ENCODE peak calls at places on chromosomes 3 and 15, in eight cellular contexts. R, J, P, L, G, H, K and C are unnamed samples.

GRCh38 chr3:168620854-168621253 is 525.1 kb upstream of the GOLIM4 start:
- DNase-seq in H (no peak), P (peak), R (peak), K (peak), J (no peak), G (no peak), L (no peak), C (no peak)

GRCh38 chr3:181278468-181279238 is 289.1 kb upstream of the DNAJC19 start:
- DNase-seq in R (peak), G (no peak), P (no peak), L (no peak), H (no peak), J (no peak), K (no peak), C (no peak)

GRCh38 chr3:193114431-193115340 is 126.3 kb upstream of the PLAAT1 start:
- DNase-seq in K (peak), H (no peak), G (no peak), R (no peak), L (no peak), J (no peak), P (no peak), C (no peak)

GRCh38 chr3:2908693-2909351 is 201.4 kb downstream of the IL5RA start:
- DNase-seq in L (no peak), J (no peak), G (no peak), R (no peak), P (no peak), H (no peak), K (no peak), C (no peak)

GRCh38 chr3:186932281-186933181 is 2.2 kb downstream of the ST6GAL1 start:
- DNase-seq in H (no peak), G (no peak), K (no peak), P (no peak), R (no peak), L (no peak), J (no peak), C (no peak)

GRCh38 chr15:77336006-77336405 is 83.9 kb downstream of the PEAK1 start:
- DNase-seq in L (no peak), G (no peak), K (no peak), H (no peak), J (no peak), P (no peak), R (no peak), C (no peak)

GRCh38 chr15:34942363-34942762 is 27.2 kb downstream of the AQR start:
- DNase-seq in G (no peak), P (peak), K (no peak), L (no peak), R (no peak), J (no peak), H (no peak), C (peak)

GRCh38 chr3:30310251-30310954 is 296.0 kb upstream of the TGFBR2 start:
- DNase-seq in P (no peak), L (no peak), K (no peak), G (no peak), R (no peak), H (no peak), J (no peak), C (peak)

GRCh38 chr15:58247803-58248503 is 109.8 kb downstream of the AQP9 start:
- DNase-seq in G (no peak), H (peak), J (peak), K (no peak), L (no peak), R (no peak), P (no peak), C (peak)

GRCh38 chr3:115779011-115779410 is 155.7 kb downstream of the GAP43 start:
- DNase-seq in P (no peak), H (no peak), L (no peak), R (no peak), K (no peak), J (no peak), G (no peak), C (no peak)

GRCh38 chr3:1600206-1600605 is 498.5 kb upstream of the CNTN4 start:
- DNase-seq in P (no peak), G (no peak), K (no peak), R (no peak), L (no peak), J (no peak), H (no peak), C (no peak)

GRCh38 chr3:151407928-151408327 is 23.4 kb upstream of the P2RY12 start:
- DNase-seq in K (no peak), J (no peak), R (no peak), L (no peak), H (no peak), G (no peak), P (no peak), C (no peak)

GRCh38 chr3:178585439-178585838 is 49.2 kb downstream of the KCNMB2 start:
- DNase-seq in K (no peak), P (no peak), G (no peak), L (no peak), R (no peak), J (no peak), H (no peak), C (no peak)

GRCh38 chr3:13039286-13039896 is 33.8 kb downstream of the IQSEC1 start:
- DNase-seq in H (no peak), L (no peak), J (no peak), K (no peak), G (no peak), P (no peak), R (no peak), C (no peak)

GRCh38 chr15:88580532-88580931 is 34.1 kb upstream of the DET1 start:
- DNase-seq in L (no peak), G (no peak), J (no peak), K (no peak), H (no peak), R (no peak), P (no peak), C (no peak)

GRCh38 chr3:185164428-185165217 is 11.8 kb upstream of the C3orf70 start:
- DNase-seq in L (no peak), R (no peak), G (no peak), J (no peak), H (no peak), P (no peak), K (no peak), C (no peak)

GRCh38 chr3:190229632-190230424 is 92.4 kb downstream of the CLDN1 start:
- DNase-seq in P (peak), L (no peak), J (no peak), H (no peak), K (peak), R (no peak), G (no peak), C (peak)

GRCh38 chr3:8987673-8988655 is 24.7 kb upstream of the RAD18 start:
- DNase-seq in P (peak), R (peak), J (peak), K (peak), L (no peak), H (peak), G (no peak), C (peak)

GRCh38 chr3:194870394-194871110 is 184.9 kb downstream of the FAM43A start:
- DNase-seq in K (peak), J (peak), G (no peak), L (no peak), R (peak), H (no peak), P (no peak), C (peak)

GRCh38 chr3:129016725-129017530 is 15.8 kb downstream of the EFCC1 start:
- DNase-seq in K (no peak), H (peak), P (no peak), G (no peak), L (no peak), R (no peak), J (peak), C (peak)

GRCh38 chr3:122233109-122233952 is 49.9 kb downstream of the CASR start:
- DNase-seq in K (no peak), R (no peak), H (peak), P (no peak), L (no peak), J (no peak), G (no peak), C (no peak)

GRCh38 chr15:26066896-26067295 is 203.8 kb upstream of the ATP10A start:
- DNase-seq in H (no peak), P (no peak), K (no peak), J (no peak), L (no peak), G (no peak), R (no peak), C (no peak)

GRCh38 chr15:67082007-67082536 is 16.7 kb downstream of the SMAD3 start:
- DNase-seq in R (no peak), K (peak), J (no peak), P (no peak), L (no peak), H (peak), G (no peak), C (no peak)

GRCh38 chr3:143652118-143652517 is 196.2 kb downstream of the SLC9A9 start:
- DNase-seq in P (no peak), R (no peak), K (no peak), L (no peak), G (no peak), H (no peak), J (no peak), C (no peak)

GRCh38 chr3:190862209-190863118 is at the start of gene GMNC:
- DNase-seq in P (no peak), G (peak), L (no peak), R (peak), J (peak), H (peak), K (peak), C (peak)

GRCh38 chr3:19025441-19025840 is 122.9 kb upstream of the KCNH8 start:
- DNase-seq in K (peak), R (no peak), P (no peak), H (no peak), G (no peak), L (no peak), J (no peak), C (no peak)

DNA sequence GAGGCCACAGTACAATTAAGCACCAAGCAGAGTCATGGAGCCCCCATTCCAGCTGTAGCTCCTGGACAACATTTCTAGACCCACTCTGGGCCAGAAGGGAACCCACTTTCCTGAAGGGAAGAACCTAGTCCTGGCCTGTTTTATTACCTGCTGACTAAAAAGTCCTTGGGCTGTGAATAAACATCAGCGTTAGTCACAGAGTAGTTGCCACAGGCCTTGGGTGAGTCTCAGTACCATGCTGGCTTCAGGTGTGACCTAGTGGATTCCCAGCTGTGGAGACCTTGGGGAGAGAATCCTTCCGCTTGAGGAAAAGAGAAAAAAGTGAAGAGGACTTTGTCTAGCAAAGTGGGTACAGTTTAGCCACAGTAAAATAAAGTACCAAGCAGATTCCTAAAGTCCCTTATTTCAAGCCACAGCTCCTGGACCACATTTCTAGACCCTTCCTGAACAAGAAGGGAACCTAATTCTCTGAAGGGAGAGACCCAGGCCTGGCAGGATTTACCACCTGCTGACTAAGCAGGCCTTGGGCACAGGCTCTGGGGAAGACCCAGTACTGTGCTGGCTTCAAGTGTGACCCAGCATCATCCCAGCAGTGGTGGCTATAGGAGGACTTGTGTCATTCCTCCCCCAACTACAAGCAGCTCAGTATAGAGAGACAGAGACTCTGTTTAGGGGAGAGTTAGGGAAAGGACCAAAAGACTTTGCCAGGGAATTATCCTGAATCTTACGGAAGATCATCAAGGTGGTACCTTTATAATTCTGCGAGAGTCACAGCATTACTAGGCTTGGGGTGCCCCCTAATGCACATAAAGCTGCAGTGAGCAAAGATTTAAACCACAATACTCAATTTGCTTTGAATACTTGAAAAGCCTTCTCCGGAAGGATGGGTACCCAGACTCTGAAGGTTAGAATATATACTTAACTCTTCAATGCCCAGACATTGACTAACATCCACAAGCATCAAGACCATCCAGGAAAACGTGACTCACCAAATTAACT is 118.2 kb upstream of the KCNH8 start:
- DNase-seq in H (no peak), G (no peak), J (no peak), R (no peak), L (no peak), P (no peak), K (peak), C (no peak)
- TF ChIP-seq CTCF in H (peak), G (no peak), J (no peak), R (no peak), L (no peak), P (no peak), K (peak), C (no peak)

DNA sequence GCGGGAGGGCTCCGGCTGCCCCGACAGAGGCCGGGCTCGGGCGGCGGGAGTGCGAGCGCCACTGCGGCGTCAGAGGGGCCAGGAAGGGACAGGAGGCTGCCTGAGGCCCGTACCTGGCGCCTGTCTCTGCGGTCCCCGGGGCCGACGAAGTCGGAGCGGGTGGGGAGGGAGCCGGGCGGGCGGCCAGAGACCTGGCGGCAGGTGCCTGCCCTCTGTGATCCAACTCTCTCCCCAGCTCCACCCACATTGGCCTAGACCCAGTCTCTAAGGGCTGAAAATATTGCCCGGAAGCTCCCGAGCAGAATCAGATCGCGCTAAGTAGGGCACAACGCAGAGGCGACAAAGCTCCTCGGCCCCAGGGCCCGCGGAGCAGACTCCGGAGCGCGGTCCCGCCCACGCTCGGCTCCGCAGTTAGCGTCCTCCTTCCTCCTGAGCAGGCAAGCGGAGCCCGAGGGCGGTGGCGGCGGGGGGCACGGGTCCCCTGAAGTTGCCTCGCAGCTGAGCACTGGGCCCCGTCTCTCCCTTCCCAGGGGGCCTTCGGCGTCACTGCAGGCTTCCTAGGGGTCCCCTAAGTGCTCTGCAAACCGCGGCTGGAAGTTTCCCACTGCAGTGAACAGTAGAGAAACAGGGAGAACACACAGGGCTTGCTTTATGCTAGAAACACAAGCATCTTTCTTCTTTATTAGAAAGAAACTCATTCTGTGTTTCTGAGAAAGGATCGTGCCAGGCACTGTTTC is at the start of gene MAN2A2:
- DNase-seq in J (peak), H (peak), R (peak), K (peak), G (no peak), P (no peak), L (no peak), C (peak)
- TF ChIP-seq CTCF in J (no peak), H (no peak), R (no peak), K (no peak), G (no peak), P (no peak), L (no peak), C (no peak)

DNA sequence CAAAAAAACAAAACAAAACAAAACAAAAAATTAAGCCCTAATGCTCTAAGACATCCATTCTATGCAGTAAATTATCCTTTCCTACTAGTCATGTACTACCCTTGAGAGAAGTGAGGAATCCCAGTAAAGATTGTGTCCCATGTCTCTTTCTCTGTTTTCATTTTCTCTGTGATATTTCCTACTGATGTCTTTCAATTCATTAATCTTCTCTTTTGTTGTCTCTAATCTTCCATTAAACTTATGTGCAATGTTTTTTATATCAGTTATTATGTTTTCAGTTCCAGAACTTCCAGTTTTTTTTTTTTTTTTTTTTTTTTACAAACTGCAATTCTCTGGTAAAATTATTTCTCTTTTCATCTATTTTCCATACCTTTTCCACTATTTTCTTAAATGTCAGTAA is 44.1 kb upstream of the SLC12A8 start:
- DNase-seq in K (no peak), L (no peak), P (no peak), J (no peak), H (no peak), R (no peak), G (no peak), C (no peak)
- TF ChIP-seq CTCF in K (no peak), L (no peak), P (no peak), J (no peak), H (no peak), R (no peak), G (no peak), C (no peak)

GRCh38 chr3:49802719-49803463 is at the start of gene INKA1:
- DNase-seq in K (peak), R (peak), L (no peak), J (peak), P (peak), H (peak), G (peak), C (peak)
- TF ChIP-seq CTCF in K (peak), R (peak), L (peak), J (peak), P (peak), H (peak), G (peak), C (peak)

DNA sequence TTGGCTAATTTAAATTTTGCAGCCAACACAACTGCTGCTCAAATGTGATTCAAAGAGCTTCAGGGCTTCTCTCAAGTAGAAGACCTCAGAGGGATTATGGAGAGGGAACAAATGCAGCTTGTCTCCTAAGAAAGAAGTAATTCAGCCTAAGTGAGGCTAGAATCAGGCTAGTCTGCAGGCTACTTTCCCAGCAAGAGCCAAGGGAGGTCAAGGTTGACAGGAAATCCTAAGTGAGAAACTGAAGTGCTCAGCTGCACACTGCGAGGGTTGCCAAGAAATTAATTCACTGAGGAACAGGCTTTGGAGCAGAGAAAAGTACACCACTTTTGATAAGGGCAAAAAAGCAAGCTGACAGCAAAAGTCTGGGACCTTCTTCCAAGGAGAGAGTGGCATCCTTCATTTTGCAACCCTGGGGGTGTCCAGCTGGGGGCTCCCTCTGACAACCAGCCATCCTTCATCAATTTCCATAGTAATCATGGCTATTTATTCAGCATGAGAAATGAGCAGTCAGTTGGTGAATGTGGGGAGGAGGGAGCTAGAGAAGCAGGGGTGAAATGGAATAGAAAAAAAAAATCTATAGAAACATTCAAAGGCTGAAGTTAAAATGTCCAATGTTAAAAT is 646.4 kb upstream of the ADAMTS9 start:
- DNase-seq in K (peak), G (no peak), L (no peak), J (peak), R (peak), P (no peak), H (no peak), C (no peak)
- TF ChIP-seq CTCF in K (peak), G (peak), L (peak), J (no peak), R (peak), P (peak), H (peak), C (no peak)

DNA sequence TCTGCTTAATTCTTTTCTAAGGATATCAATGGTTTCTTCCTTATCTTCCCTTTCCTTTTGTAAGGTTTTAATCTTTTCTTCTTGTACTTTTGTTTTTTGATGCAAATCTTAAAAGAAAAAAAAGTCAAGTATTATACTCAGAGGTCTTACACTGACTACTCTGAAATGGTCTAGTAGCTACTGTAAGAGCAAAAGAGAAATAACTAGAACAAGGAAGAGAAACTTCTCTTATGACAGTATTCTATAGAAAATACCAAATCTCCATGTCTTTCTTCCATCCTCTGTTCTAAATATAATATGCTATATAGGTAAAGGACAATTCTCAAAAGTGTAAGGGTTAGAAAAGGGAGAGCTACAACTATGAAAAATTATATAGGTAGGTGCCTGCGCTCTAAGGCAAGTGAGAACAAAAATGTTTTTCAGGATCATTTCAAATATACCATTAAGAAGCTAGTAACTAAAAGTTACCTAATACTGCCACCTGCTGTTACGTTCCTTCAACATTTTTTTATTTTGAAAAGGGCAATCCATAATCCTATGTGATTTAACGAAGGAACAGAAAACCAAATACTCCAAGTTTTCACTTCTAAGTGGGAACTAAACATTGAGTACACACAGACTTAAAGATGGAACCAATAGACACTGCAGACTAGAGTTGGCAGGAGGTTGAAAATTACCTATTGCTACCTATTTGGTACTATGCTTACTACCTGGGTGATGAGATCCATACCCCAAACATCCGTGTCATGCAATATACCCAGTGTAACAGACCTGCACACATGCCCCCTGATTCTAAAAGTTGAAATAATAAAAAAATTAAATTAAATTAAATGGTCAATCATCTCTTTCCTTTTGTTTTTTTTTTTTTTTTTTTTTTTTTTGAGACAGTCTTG is 36.7 kb downstream of the CIP2A start:
- DNase-seq in G (no peak), P (peak), K (peak), J (no peak), R (peak), H (no peak), L (peak), C (peak)
- TF ChIP-seq CTCF in G (peak), P (peak), K (peak), J (peak), R (peak), H (peak), L (peak), C (peak)